ENCODE peak calls at places on chromosomes 6 and 20, in five cellular contexts. D, G, P, T and Q are unnamed samples.

GRCh38 chr6:34120953-34121675 is 24.8 kb downstream of the GRM4 start:
- DNase-seq in T (no peak), G (no peak), P (no peak), D (no peak), Q (no peak)

GRCh38 chr6:136446579-136447182 is 103.5 kb downstream of the MAP7 start:
- DNase-seq in D (no peak), G (no peak), P (no peak), T (no peak), Q (no peak)

GRCh38 chr6:11667876-11668275 is 110.7 kb downstream of the ADTRP start:
- DNase-seq in G (no peak), P (no peak), T (no peak), D (no peak), Q (no peak)

GRCh38 chr6:5042436-5042835 is 38.6 kb upstream of the RPP40 start:
- DNase-seq in T (no peak), D (no peak), P (no peak), G (no peak), Q (no peak)

GRCh38 chr6:8014947-8015346 is 49.2 kb downstream of the BLOC1S5 start:
- DNase-seq in T (no peak), P (no peak), D (no peak), G (no peak), Q (no peak)

GRCh38 chr20:32516985-32517873 is 67.9 kb downstream of the NOL4L start:
- DNase-seq in T (peak), G (no peak), D (no peak), P (no peak), Q (no peak)

GRCh38 chr20:35560105-35560511 is 18.2 kb downstream of the ERGIC3 start:
- DNase-seq in P (no peak), D (no peak), T (no peak), G (no peak), Q (no peak)

GRCh38 chr6:8821921-8822512 is 386.7 kb upstream of the SLC35B3 start:
- DNase-seq in G (no peak), P (no peak), T (no peak), D (no peak), Q (no peak)

GRCh38 chr6:109318328-109318876 is 63.9 kb downstream of the CD164 start:
- DNase-seq in P (no peak), T (no peak), G (no peak), D (no peak), Q (no peak)

GRCh38 chr20:11204926-11205768 is 531.3 kb upstream of the JAG1 start:
- DNase-seq in D (no peak), P (peak), G (peak), T (peak), Q (no peak)

GRCh38 chr20:44118185-44119034 is 68.6 kb downstream of the JPH2 start:
- DNase-seq in T (no peak), G (no peak), P (no peak), D (no peak), Q (no peak)

GRCh38 chr6:43532201-43532600 is 15.3 kb downstream of the POLR1C start:
- DNase-seq in G (no peak), P (no peak), T (no peak), D (no peak), Q (no peak)

GRCh38 chr6:157650261-157650640 is 172.8 kb upstream of the SNX9 start:
- DNase-seq in D (no peak), P (no peak), G (no peak), T (no peak), Q (no peak)

GRCh38 chr6:42410861-42411260 is 40.9 kb downstream of the TRERF1 start:
- DNase-seq in G (no peak), P (no peak), T (no peak), D (no peak), Q (no peak)

GRCh38 chr6:73586416-73586974 is 65.7 kb upstream of the EEF1A1 start:
- DNase-seq in G (no peak), D (no peak), P (no peak), T (peak), Q (no peak)